ENCODE peak calls at places on chromosomes 13 and 19, in four cellular contexts. Q, A, V and N are unnamed samples.

GRCh38 chr13:49539746-49540145 is 44.0 kb downstream of the PHF11 start:
- DNase-seq in Q (no peak), A (no peak), V (no peak), N (no peak)

GRCh38 chr13:85652536-85652935 is 146.7 kb downstream of the SLITRK6 start:
- DNase-seq in Q (no peak), A (no peak), V (no peak), N (no peak)

GRCh38 chr19:33186835-33187540 is 7.1 kb upstream of the LRP3 start:
- DNase-seq in Q (no peak), A (no peak), V (no peak), N (no peak)

GRCh38 chr19:39413903-39414608 is 1.6 kb downstream of the PLEKHG2 start:
- DNase-seq in Q (no peak), A (no peak), V (no peak), N (no peak)

GRCh38 chr19:33177417-33177976 is 16.6 kb upstream of the LRP3 start:
- DNase-seq in Q (no peak), A (no peak), V (peak), N (no peak)

GRCh38 chr19:39133431-39134270 is 8.1 kb downstream of the PAK4 start:
- DNase-seq in Q (no peak), A (no peak), V (no peak), N (no peak)

GRCh38 chr19:5364674-5365073 is 24.1 kb upstream of the PTPRS start:
- DNase-seq in Q (no peak), A (no peak), V (no peak), N (no peak)

GRCh38 chr13:83975668-83976165 is 93.4 kb upstream of the SLITRK1 start:
- DNase-seq in Q (no peak), A (no peak), V (no peak), N (no peak)

GRCh38 chr19:29560313-29561075 is 34.7 kb downstream of the VSTM2B start:
- DNase-seq in Q (no peak), A (no peak), V (no peak), N (no peak)

GRCh38 chr13:100954430-100955361 is 280.1 kb upstream of the TMTC4 start:
- DNase-seq in Q (no peak), A (no peak), V (no peak), N (no peak)

GRCh38 chr19:50711805-50712204 is 7.8 kb downstream of the SHANK1 start:
- DNase-seq in Q (no peak), A (no peak), V (no peak), N (no peak)

GRCh38 chr13:80180745-80181144 is 160.2 kb downstream of the SPRY2 start:
- DNase-seq in Q (no peak), A (no peak), V (no peak), N (no peak)

GRCh38 chr13:109784590-109785140 is 1.7 kb downstream of the IRS2 start:
- DNase-seq in Q (peak), A (peak), V (peak), N (no peak)